ENCODE peak calls at places on chromosome 6, in ten cellular contexts. D is naive thymus-derived CD4-positive, alpha-beta T cell; Z is GM23248; Q is astrocyte of the spinal cord; I is uterus; F is testis; A is NT2/D1; Y is GM23338; J is cardiac fibroblast; S is CD8-positive, alpha-beta memory T cell. X is an unnamed sample.

GRCh38 chr6:47221565-47221964 is 88.1 kb downstream of the TNFRSF21 start:
- DNase-seq in Y (peak; percentile 90), S (no peak), F (no peak), D (no peak), Q (no peak), J (no peak), Z (no peak), A (peak; percentile 82), I (no peak), X (no peak)

GRCh38 chr6:119749341-119749740 is 399.8 kb upstream of the MAN1A1 start:
- DNase-seq in D (no peak), Z (no peak), Q (no peak), I (no peak), J (no peak), S (no peak), F (no peak), Y (no peak), A (no peak), X (no peak)

GRCh38 chr6:30101423-30101938 is 11.4 kb downstream of the TRIM31 start:
- DNase-seq in Z (peak; percentile 31), D (peak; percentile 17), S (peak; percentile 11), A (no peak), J (no peak), I (no peak), Q (no peak), F (no peak), Y (peak; percentile 27), X (no peak)

GRCh38 chr6:113859349-113860164 is 2.4 kb downstream of the MARCKS start:
- DNase-seq in J (peak; percentile 65), F (peak; percentile 44), S (no peak), Q (peak; percentile 55), I (peak; percentile 31), D (no peak), Z (peak; percentile 78), Y (peak; percentile 46), A (no peak), X (no peak)

GRCh38 chr6:127570739-127571389 is 6.1 kb upstream of the C6orf58 start:
- DNase-seq in Z (peak; percentile 13), A (no peak), Y (no peak), F (no peak), D (no peak), I (no peak), Q (no peak), S (no peak), J (peak; percentile 4), X (no peak)

GRCh38 chr6:122754191-122754731 is 25.3 kb upstream of the FABP7 start:
- DNase-seq in D (no peak), Y (no peak), S (no peak), Z (no peak), Q (no peak), F (peak; percentile 26), I (no peak), J (no peak), A (no peak), X (no peak)

GRCh38 chr6:25953733-25954132 is 8.9 kb upstream of the TRIM38 start:
- DNase-seq in J (no peak), D (no peak), Q (no peak), F (no peak), Y (no peak), I (no peak), Z (no peak), S (no peak), A (no peak), X (no peak)

GRCh38 chr6:97866616-97867015 is 583.6 kb upstream of the MMS22L start:
- DNase-seq in Z (no peak), A (no peak), D (no peak), Y (no peak), Q (no peak), I (no peak), F (no peak), S (no peak), J (no peak), X (no peak)

GRCh38 chr6:62652692-62653328 is 366.8 kb upstream of the KHDRBS2 start:
- DNase-seq in A (peak; percentile 15), F (no peak), Z (peak; percentile 8), D (no peak), S (no peak), Y (peak; percentile 55), J (peak; percentile 16), I (no peak), Q (peak; percentile 14), X (no peak)

GRCh38 chr6:87747646-87748045 is 45.6 kb upstream of the AKIRIN2 start:
- DNase-seq in A (no peak), J (no peak), F (no peak), D (no peak), Y (no peak), Z (no peak), S (no peak), I (no peak), Q (no peak), X (no peak)
- H3K4me3 ChIP-seq in A (no peak overlapping the region), J (no peak overlapping the region), F (no peak overlapping the region), D (no peak overlapping the region), Y (no peak overlapping the region), Z (no peak overlapping the region), S (no peak overlapping the region), I (no peak overlapping the region), Q (no peak overlapping the region), X (no peak overlapping the region)

GRCh38 chr6:44933113-44933512 is 395.0 kb upstream of the RUNX2 start:
- DNase-seq in Q (no peak), Y (no peak), I (no peak), D (peak; percentile 49), Z (no peak), S (no peak), J (no peak), F (no peak), A (no peak), X (no peak)

GRCh38 chr6:44935693-44936300 is 392.3 kb upstream of the RUNX2 start:
- DNase-seq in Q (no peak), J (no peak), Y (no peak), I (no peak), S (no peak), F (no peak), D (no peak), A (no peak), Z (no peak), X (no peak)

GRCh38 chr6:44931385-44931784 is 396.7 kb upstream of the RUNX2 start:
- DNase-seq in I (no peak), A (no peak), J (no peak), Z (no peak), D (no peak), S (no peak), F (no peak), Q (no peak), Y (no peak), X (no peak)

DNA sequence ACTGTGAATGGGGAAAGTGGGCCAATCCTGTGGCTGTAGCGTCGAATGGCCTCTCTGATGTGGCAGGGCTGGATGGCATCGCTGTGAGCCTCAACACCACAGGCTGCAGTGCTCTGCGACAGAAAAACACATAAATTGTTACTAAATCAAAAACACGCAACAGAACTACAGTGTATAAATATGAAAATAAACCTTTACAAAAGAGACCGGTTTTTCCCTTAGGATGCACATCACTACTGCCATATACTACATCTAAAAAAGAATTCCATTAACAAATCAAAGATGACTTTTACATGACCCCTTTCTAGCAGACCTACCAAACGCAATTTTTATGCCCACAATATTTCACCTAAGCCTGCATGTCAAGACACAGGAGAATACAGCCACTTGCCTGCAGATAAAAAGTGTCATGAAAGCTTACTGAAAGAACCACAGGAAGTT is 395.5 kb upstream of the RUNX2 start:
- DNase-seq in A (no peak), Y (no peak), Z (no peak), D (peak; percentile 58), Q (no peak), I (no peak), J (no peak), F (no peak), S (peak; percentile 81), X (no peak)
- H3K4me3 ChIP-seq in A (no peak overlapping the region), Y (no peak overlapping the region), Z (no peak overlapping the region), D (peak overlapping the region; percentile 37), Q (no peak overlapping the region), I (no peak overlapping the region), J (no peak overlapping the region), F (no peak overlapping the region), S (peak overlapping the region; percentile 57), X (no peak overlapping the region)

DNA sequence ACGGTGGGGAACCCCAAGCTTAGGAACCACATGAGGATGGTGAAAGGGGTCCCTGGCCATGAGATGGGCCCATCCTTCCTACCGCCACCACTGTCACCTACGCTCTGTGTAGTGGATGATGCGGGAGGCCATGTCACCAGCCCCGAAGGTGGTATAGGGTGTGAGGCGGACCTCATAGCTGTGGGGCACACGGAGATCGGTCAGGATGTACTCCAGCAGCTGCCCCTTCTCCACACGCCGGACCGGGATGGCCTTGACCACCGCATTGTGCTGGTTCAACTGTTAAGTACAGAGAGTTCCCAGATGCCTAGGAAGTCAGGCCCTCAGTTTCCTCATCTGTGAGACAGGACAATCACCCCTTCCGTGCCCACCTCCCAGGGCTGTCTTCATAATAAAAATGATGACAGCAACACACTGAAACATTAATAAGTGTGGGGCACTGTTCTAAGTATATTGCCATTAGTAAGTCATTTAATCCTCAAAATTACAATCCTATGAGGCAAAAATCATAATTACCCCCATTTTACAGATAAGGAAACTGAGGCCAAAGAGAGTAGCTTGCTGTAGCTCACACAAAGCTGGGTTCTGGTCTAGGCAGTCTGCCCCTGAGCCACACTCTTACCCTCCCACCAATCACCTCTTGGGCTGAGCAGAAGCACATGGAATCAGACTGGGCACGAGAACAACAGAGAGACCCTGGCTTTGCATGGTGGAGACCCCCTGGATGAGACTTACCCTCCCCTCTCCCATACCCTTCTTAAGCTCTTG is 51.4 kb downstream of the MDGA1 start:
- DNase-seq in Q (no peak), D (no peak), S (no peak), J (no peak), Z (no peak), Y (no peak), F (no peak), A (no peak), I (no peak), X (no peak)
- H3K4me3 ChIP-seq in Q (no peak overlapping the region), D (no peak overlapping the region), S (no peak overlapping the region), J (no peak overlapping the region), Z (no peak overlapping the region), Y (no peak overlapping the region), F (no peak overlapping the region), A (no peak overlapping the region), I (no peak overlapping the region), X (no peak overlapping the region)

GRCh38 chr6:41471064-41471895 is 74.9 kb upstream of the FOXP4 start:
- DNase-seq in Q (no peak), J (no peak), I (no peak), A (no peak), S (no peak), D (no peak), F (no peak), Y (no peak), Z (no peak), X (no peak)

GRCh38 chr6:41469951-41470340 is 76.2 kb upstream of the FOXP4 start:
- DNase-seq in Y (peak; percentile 79), Z (no peak), F (no peak), S (no peak), J (no peak), A (no peak), D (no peak), I (no peak), Q (peak; percentile 14), X (no peak)

GRCh38 chr6:41467627-41468404 is 78.4 kb upstream of the FOXP4 start:
- DNase-seq in Y (no peak), I (no peak), A (no peak), S (no peak), Z (no peak), J (no peak), F (no peak), D (no peak), Q (no peak), X (no peak)

GRCh38 chr6:41469156-41469950 is 76.8 kb upstream of the FOXP4 start:
- DNase-seq in Q (no peak), F (no peak), Z (no peak), D (no peak), J (no peak), A (no peak), S (no peak), Y (no peak), I (no peak), X (no peak)

GRCh38 chr6:41470341-41471063 is 75.7 kb upstream of the FOXP4 start:
- DNase-seq in S (no peak), F (peak; percentile 32), Z (peak; percentile 24), A (no peak), I (peak; percentile 50), J (peak; percentile 57), D (no peak), Q (peak; percentile 29), Y (peak; percentile 70), X (no peak)
- H3K4me3 ChIP-seq in S (no peak overlapping the region), F (peak overlapping the region; percentile 18), Z (no peak overlapping the region), A (peak overlapping the region; percentile 40), I (no peak overlapping the region), J (no peak overlapping the region), D (no peak overlapping the region), Q (no peak overlapping the region), Y (peak overlapping the region; percentile 77), X (no peak overlapping the region)